ENCODE peak calls at places on chromosomes 11 and 22, in five cellular contexts. One of them, this sample, is unnamed.
A peak's percentile ranks its signal among the peaks of the same experiment; 100 is the strongest.

GRCh38 chr22:20268350-20269012 is 363 bp upstream of the RTN4R start:
- DNase-seq in fibroblast of the aortic adventitia: peak; percentile 17
- DNase-seq in cardiac fibroblast: peak; percentile 55
- DNase-seq in foreskin fibroblast: peak; percentile 80
- DNase-seq in pancreas: peak; percentile 87
- DNase-seq in this sample: peak; percentile 81

GRCh38 chr22:24421428-24421931 is 5.9 kb upstream of the ADORA2A start:
- DNase-seq in fibroblast of the aortic adventitia: no peak
- DNase-seq in cardiac fibroblast: no peak
- DNase-seq in foreskin fibroblast: no peak
- DNase-seq in pancreas: peak; percentile 49
- DNase-seq in this sample: no peak

GRCh38 chr22:42930810-42931420 is 73.8 kb upstream of the ARFGAP3 start:
- DNase-seq in fibroblast of the aortic adventitia: peak; percentile 32
- DNase-seq in cardiac fibroblast: no peak
- DNase-seq in foreskin fibroblast: peak; percentile 51
- DNase-seq in pancreas: no peak
- DNase-seq in this sample: no peak

GRCh38 chr22:38844661-38845367 is 986 bp upstream of the NPTXR start:
- DNase-seq in fibroblast of the aortic adventitia: peak; percentile 43
- DNase-seq in cardiac fibroblast: peak; percentile 34
- DNase-seq in foreskin fibroblast: no peak
- DNase-seq in pancreas: no peak
- DNase-seq in this sample: no peak

GRCh38 chr22:45240137-45240809 is 421 bp downstream of the KIAA0930 start:
- DNase-seq in fibroblast of the aortic adventitia: peak; percentile 16
- DNase-seq in cardiac fibroblast: peak; percentile 29
- DNase-seq in foreskin fibroblast: peak; percentile 60
- DNase-seq in pancreas: peak; percentile 77
- DNase-seq in this sample: peak; percentile 53

GRCh38 chr11:105469931-105470330 is 139.9 kb upstream of the GRIA4 start:
- DNase-seq in fibroblast of the aortic adventitia: no peak
- DNase-seq in cardiac fibroblast: no peak
- DNase-seq in foreskin fibroblast: no peak
- DNase-seq in pancreas: no peak
- DNase-seq in this sample: no peak

GRCh38 chr11:79262221-79262620 is 178.6 kb downstream of the TENM4 start:
- DNase-seq in fibroblast of the aortic adventitia: no peak
- DNase-seq in cardiac fibroblast: no peak
- DNase-seq in foreskin fibroblast: peak; percentile 76
- DNase-seq in pancreas: no peak
- DNase-seq in this sample: no peak

GRCh38 chr11:113651018-113651417 is 55.1 kb downstream of the TMPRSS5 start:
- DNase-seq in fibroblast of the aortic adventitia: no peak
- DNase-seq in cardiac fibroblast: no peak
- DNase-seq in foreskin fibroblast: no peak
- DNase-seq in pancreas: no peak
- DNase-seq in this sample: no peak

GRCh38 chr11:113603277-113604059 is 102.6 kb downstream of the TMPRSS5 start:
- DNase-seq in fibroblast of the aortic adventitia: peak; percentile 78
- DNase-seq in cardiac fibroblast: peak; percentile 52
- DNase-seq in foreskin fibroblast: no peak
- DNase-seq in pancreas: no peak
- DNase-seq in this sample: peak; percentile 79

GRCh38 chr22:48536691-48537591 is 1290.7 kb downstream of the BRD1 start:
- DNase-seq in fibroblast of the aortic adventitia: no peak
- DNase-seq in cardiac fibroblast: no peak
- DNase-seq in foreskin fibroblast: no peak
- DNase-seq in pancreas: no peak
- DNase-seq in this sample: no peak

DNA sequence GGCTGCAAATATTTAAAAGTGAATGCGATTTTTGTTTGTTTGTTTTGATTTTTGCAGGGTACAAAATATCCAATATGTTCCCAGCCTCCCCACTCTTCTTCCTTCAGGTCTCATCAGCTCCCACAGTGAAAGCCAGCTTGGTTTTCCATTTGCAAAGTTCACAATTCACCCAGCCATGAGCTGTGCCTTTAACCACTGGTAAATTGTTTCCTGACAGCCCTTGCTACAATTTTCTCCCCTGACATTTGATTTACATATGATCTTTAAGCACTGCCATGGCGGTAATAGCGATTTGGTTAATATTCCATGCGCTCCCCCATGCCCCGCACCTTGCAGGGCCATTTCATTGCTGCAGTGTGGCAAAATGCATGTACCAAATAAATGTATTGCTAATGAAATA is 385.9 kb downstream of the MIAT start:
- DNase-seq in fibroblast of the aortic adventitia: no peak
- DNase-seq in cardiac fibroblast: no peak
- DNase-seq in foreskin fibroblast: no peak
- DNase-seq in pancreas: no peak
- DNase-seq in this sample: no peak
- H3K4me3 ChIP-seq in fibroblast of the aortic adventitia: no peak overlapping the region
- H3K4me3 ChIP-seq in cardiac fibroblast: no peak overlapping the region
- H3K4me3 ChIP-seq in foreskin fibroblast: no peak overlapping the region
- H3K4me3 ChIP-seq in pancreas: no peak overlapping the region
- H3K4me3 ChIP-seq in this sample: no peak overlapping the region

GRCh38 chr11:11871991-11872401 is 30.2 kb downstream of the USP47 start:
- DNase-seq in fibroblast of the aortic adventitia: no peak
- DNase-seq in cardiac fibroblast: no peak
- DNase-seq in foreskin fibroblast: no peak
- DNase-seq in pancreas: no peak
- DNase-seq in this sample: no peak
- H3K4me3 ChIP-seq in fibroblast of the aortic adventitia: no peak overlapping the region
- H3K4me3 ChIP-seq in cardiac fibroblast: no peak overlapping the region
- H3K4me3 ChIP-seq in foreskin fibroblast: no peak overlapping the region
- H3K4me3 ChIP-seq in pancreas: no peak overlapping the region
- H3K4me3 ChIP-seq in this sample: no peak overlapping the region

GRCh38 chr11:99781074-99781473 is 760.3 kb downstream of the CNTN5 start:
- DNase-seq in fibroblast of the aortic adventitia: no peak
- DNase-seq in cardiac fibroblast: no peak
- DNase-seq in foreskin fibroblast: no peak
- DNase-seq in pancreas: no peak
- DNase-seq in this sample: no peak
- H3K4me3 ChIP-seq in fibroblast of the aortic adventitia: no peak overlapping the region
- H3K4me3 ChIP-seq in cardiac fibroblast: no peak overlapping the region
- H3K4me3 ChIP-seq in foreskin fibroblast: no peak overlapping the region
- H3K4me3 ChIP-seq in pancreas: no peak overlapping the region
- H3K4me3 ChIP-seq in this sample: no peak overlapping the region

DNA sequence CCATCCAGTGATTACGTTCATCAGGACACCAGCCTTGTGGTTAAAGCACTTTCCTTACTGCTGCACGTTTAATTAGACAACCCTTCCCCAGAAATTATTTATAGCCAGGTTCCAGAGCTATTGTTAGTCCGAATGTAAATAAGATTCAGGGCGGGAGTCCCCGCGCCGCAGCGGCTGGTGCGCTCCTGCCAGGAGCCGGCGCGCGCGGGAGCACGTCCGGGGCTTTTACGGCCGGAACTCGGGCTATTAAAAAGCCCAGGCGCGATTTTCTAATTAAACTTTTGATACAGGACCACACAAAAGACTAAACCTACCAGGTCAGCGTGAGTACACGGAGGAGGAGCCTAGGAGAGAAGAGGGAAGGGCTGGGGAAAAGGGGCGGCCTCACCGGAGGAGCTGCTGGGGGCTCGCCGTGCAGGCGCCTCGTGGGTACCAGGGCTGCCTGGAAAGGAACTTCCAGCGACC is 538.2 kb downstream of the OPCML start:
- DNase-seq in fibroblast of the aortic adventitia: no peak
- DNase-seq in cardiac fibroblast: no peak
- DNase-seq in foreskin fibroblast: peak; percentile 5
- DNase-seq in pancreas: no peak
- DNase-seq in this sample: no peak
- H3K4me3 ChIP-seq in fibroblast of the aortic adventitia: no peak overlapping the region
- H3K4me3 ChIP-seq in cardiac fibroblast: no peak overlapping the region
- H3K4me3 ChIP-seq in foreskin fibroblast: no peak overlapping the region
- H3K4me3 ChIP-seq in pancreas: no peak overlapping the region
- H3K4me3 ChIP-seq in this sample: no peak overlapping the region

GRCh38 chr11:83349371-83349770 is 63.2 kb upstream of the CCDC90B start:
- DNase-seq in fibroblast of the aortic adventitia: no peak
- DNase-seq in cardiac fibroblast: no peak
- DNase-seq in foreskin fibroblast: no peak
- DNase-seq in pancreas: no peak
- DNase-seq in this sample: no peak
- H3K4me3 ChIP-seq in fibroblast of the aortic adventitia: no peak overlapping the region
- H3K4me3 ChIP-seq in cardiac fibroblast: no peak overlapping the region
- H3K4me3 ChIP-seq in foreskin fibroblast: no peak overlapping the region
- H3K4me3 ChIP-seq in pancreas: no peak overlapping the region
- H3K4me3 ChIP-seq in this sample: no peak overlapping the region

DNA sequence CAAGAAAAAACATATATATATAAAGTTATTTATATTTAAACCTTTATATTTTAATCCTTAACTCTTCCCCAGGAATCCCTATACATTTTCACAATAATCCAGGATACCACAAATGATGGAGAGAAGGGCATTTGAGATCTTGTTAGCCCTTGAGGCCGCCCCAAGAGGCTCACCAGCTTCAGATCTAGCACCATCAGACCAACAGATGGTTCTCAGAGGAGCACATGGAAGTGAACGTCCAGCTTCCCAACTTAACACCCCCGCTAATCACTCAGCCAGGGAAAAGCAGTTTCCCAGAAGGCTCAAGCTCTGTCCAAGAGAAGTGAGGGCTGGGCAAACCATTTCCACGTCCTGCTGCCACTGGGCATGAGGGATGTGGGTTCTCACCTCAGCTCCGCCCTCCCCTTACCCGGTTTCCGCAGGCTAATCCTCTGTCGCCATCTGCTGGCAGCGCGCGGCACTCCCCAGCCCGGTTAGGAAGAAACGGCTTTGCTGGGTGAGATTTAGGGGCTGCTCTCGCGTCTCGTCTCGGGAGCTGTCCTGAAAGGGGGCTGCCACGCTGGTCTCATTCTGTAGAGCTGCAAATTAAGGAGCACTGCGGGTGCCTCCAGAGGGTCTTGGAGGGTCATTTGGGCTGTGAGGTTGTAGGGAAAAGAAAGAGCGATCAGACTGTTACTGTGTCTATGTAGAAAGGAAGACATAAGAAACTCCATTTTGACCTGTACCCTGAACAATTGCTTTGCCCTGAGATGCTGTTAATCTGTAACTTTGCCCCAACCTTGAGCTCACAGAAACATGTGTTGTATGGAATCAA is 6.8 kb upstream of the FAM111A start:
- DNase-seq in fibroblast of the aortic adventitia: peak; percentile 72
- DNase-seq in cardiac fibroblast: peak; percentile 83
- DNase-seq in foreskin fibroblast: peak; percentile 90
- DNase-seq in pancreas: peak; percentile 93
- DNase-seq in this sample: peak; percentile 72
- H3K4me3 ChIP-seq in fibroblast of the aortic adventitia: no peak overlapping the region
- H3K4me3 ChIP-seq in cardiac fibroblast: no peak overlapping the region
- H3K4me3 ChIP-seq in foreskin fibroblast: peak overlapping the region; percentile 14
- H3K4me3 ChIP-seq in pancreas: no peak overlapping the region
- H3K4me3 ChIP-seq in this sample: no peak overlapping the region

GRCh38 chr22:50114221-50114981 is 24.6 kb downstream of the MOV10L1 start:
- DNase-seq in fibroblast of the aortic adventitia: peak; percentile 96
- DNase-seq in cardiac fibroblast: peak; percentile 89
- DNase-seq in foreskin fibroblast: peak; percentile 85
- DNase-seq in pancreas: no peak
- DNase-seq in this sample: no peak
- H3K4me3 ChIP-seq in fibroblast of the aortic adventitia: peak overlapping the region; percentile 70
- H3K4me3 ChIP-seq in cardiac fibroblast: peak overlapping the region; percentile 53
- H3K4me3 ChIP-seq in foreskin fibroblast: peak overlapping the region; percentile 52
- H3K4me3 ChIP-seq in pancreas: no peak overlapping the region
- H3K4me3 ChIP-seq in this sample: no peak overlapping the region

DNA sequence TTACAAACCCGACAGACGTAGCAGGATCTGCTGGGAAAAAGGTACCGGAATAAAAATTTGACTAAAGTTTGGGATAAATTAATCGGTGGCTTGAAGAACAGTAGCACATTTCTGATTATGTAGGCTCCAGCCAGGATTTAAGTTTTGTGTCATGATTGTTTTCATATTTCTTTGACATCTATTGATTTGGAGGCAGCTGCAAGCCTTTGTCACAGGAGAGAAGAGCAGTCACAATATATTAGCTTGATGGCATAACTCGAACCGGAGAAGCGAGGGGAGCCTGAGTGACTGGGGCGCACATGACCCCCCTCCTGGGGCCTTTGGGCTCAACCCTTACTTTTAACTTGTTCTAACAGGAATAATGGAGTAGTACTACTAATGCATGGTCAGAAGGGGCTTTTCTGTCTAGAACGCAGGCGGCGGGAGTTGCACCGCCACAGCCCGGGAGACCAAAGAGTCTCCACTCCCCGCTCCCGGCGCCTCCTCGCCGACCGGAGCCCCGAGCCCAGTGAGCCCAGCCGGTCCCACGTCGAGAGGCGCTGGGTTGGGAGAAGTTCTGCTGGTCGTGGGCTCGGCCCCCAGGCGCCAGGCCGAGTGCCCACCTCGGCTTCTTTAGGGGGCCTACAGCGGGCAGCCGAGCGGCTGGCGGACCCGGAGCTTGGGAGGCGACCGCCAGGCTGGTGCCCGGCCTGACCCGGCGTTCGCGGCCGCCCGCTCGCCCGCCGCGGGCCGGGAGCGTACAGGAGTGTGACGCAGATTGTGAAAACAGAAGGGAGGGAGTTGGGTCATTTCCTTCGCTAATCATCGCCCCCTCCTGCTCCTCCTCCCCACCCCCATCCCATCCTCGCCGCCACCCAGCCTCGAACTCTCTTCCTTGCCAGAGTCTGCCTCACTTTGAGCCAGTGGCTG is 15.7 kb upstream of the PAX6 start:
- DNase-seq in fibroblast of the aortic adventitia: no peak
- DNase-seq in cardiac fibroblast: no peak
- DNase-seq in foreskin fibroblast: no peak
- DNase-seq in pancreas: no peak
- DNase-seq in this sample: no peak
- H3K4me3 ChIP-seq in fibroblast of the aortic adventitia: no peak overlapping the region
- H3K4me3 ChIP-seq in cardiac fibroblast: no peak overlapping the region
- H3K4me3 ChIP-seq in foreskin fibroblast: peak overlapping the region; percentile 23
- H3K4me3 ChIP-seq in pancreas: no peak overlapping the region
- H3K4me3 ChIP-seq in this sample: no peak overlapping the region

GRCh38 chr11:120501440-120501839 is 10.1 kb upstream of the GRIK4 start:
- DNase-seq in fibroblast of the aortic adventitia: no peak
- DNase-seq in cardiac fibroblast: no peak
- DNase-seq in foreskin fibroblast: no peak
- DNase-seq in pancreas: no peak
- DNase-seq in this sample: no peak
- H3K4me3 ChIP-seq in fibroblast of the aortic adventitia: no peak overlapping the region
- H3K4me3 ChIP-seq in cardiac fibroblast: no peak overlapping the region
- H3K4me3 ChIP-seq in foreskin fibroblast: no peak overlapping the region
- H3K4me3 ChIP-seq in pancreas: no peak overlapping the region
- H3K4me3 ChIP-seq in this sample: no peak overlapping the region

This sample was measured in BE2C.